ENCODE peak calls at places on chromosome 6, in five cellular contexts. F is ovary, V is body of pancreas, D is NB4, L is HCT116. I is an unnamed sample.
A peak's percentile ranks its signal among the peaks of the same experiment; 100 is the strongest.

GRCh38 chr6:155628315-155628714 is 172.7 kb upstream of the NOX3 start:
- DNase-seq in F (no peak), V (no peak), D (no peak), L (no peak), I (no peak)

GRCh38 chr6:9482030-9482731 is 932.7 kb downstream of the TFAP2A start:
- DNase-seq in F (no peak), V (no peak), D (peak; percentile 19), L (peak; percentile 78), I (peak; percentile 32)

GRCh38 chr6:133568970-133569889 is 319.7 kb upstream of the TCF21 start:
- DNase-seq in F (peak; percentile 49), V (peak; percentile 21), D (peak; percentile 25), L (peak; percentile 87), I (peak; percentile 46)

GRCh38 chr6:41071501-41071922 is 644 bp downstream of the OARD1 start:
- DNase-seq in F (no peak), V (peak; percentile 84), D (no peak), L (no peak), I (no peak)

GRCh38 chr6:134063121-134063965 is 10.9 kb upstream of the SLC2A12 start:
- DNase-seq in F (no peak), V (no peak), D (no peak), L (no peak), I (no peak)

GRCh38 chr6:35191899-35192298 is 21.9 kb upstream of the SCUBE3 start:
- DNase-seq in F (no peak), V (no peak), D (no peak), L (no peak), I (no peak)

GRCh38 chr6:3549314-3549940 is 92.6 kb upstream of the SLC22A23 start:
- DNase-seq in F (no peak), V (no peak), D (no peak), L (no peak), I (no peak)

GRCh38 chr6:165689699-165690098 is 26.7 kb upstream of the PDE10A start:
- DNase-seq in F (no peak), V (no peak), D (no peak), L (no peak), I (no peak)

GRCh38 chr6:37279366-37280134 is 21.6 kb upstream of the TMEM217 start:
- DNase-seq in F (no peak), V (no peak), D (peak; percentile 94), L (no peak), I (no peak)

GRCh38 chr6:137823826-137824501 is 43.1 kb upstream of the TNFAIP3 start:
- DNase-seq in F (peak; percentile 45), V (peak; percentile 35), D (peak; percentile 63), L (no peak), I (no peak)

GRCh38 chr6:5665173-5665572 is 341.6 kb downstream of the NRN1 start:
- DNase-seq in F (no peak), V (no peak), D (no peak), L (no peak), I (no peak)

GRCh38 chr6:138555294-138555988 is 56.1 kb upstream of the NHSL1 start:
- DNase-seq in F (no peak), V (no peak), D (peak; percentile 49), L (no peak), I (no peak)

GRCh38 chr6:129774697-129775447 is 64.9 kb upstream of the ARHGAP18 start:
- DNase-seq in F (peak; percentile 35), V (peak; percentile 74), D (peak; percentile 81), L (peak; percentile 68), I (peak; percentile 39)

GRCh38 chr6:167495506-167496391 is 170.9 kb downstream of the TTLL2 start:
- DNase-seq in F (no peak), V (no peak), D (no peak), L (no peak), I (no peak)

GRCh38 chr6:151070666-151071065 is 169.1 kb upstream of the AKAP12 start:
- DNase-seq in F (no peak), V (no peak), D (no peak), L (no peak), I (no peak)

GRCh38 chr6:16064687-16065086 is 64.2 kb upstream of the MYLIP start:
- DNase-seq in F (no peak), V (no peak), D (no peak), L (no peak), I (no peak)

GRCh38 chr6:30142665-30143064 is 6.7 kb downstream of the TRIM40 start:
- DNase-seq in F (no peak), V (no peak), D (no peak), L (no peak), I (no peak)
- TF ChIP-seq POLR2A in F (no peak), V (no peak), D (no peak), L (no peak), I (no peak)

GRCh38 chr6:7112741-7113313 is 5.1 kb downstream of the RREB1 start:
- DNase-seq in F (no peak), V (peak; percentile 56), D (peak; percentile 64), L (no peak), I (no peak)

GRCh38 chr6:7114744-7115451 is 7.1 kb downstream of the RREB1 start:
- DNase-seq in F (no peak), V (no peak), D (peak; percentile 59), L (no peak), I (no peak)

GRCh38 chr6:7111095-7111690 is 3.4 kb downstream of the RREB1 start:
- DNase-seq in F (no peak), V (no peak), D (no peak), L (no peak), I (no peak)

GRCh38 chr6:7119272-7119801 is 11.6 kb downstream of the RREB1 start:
- DNase-seq in F (no peak), V (no peak), D (no peak), L (no peak), I (no peak)

DNA sequence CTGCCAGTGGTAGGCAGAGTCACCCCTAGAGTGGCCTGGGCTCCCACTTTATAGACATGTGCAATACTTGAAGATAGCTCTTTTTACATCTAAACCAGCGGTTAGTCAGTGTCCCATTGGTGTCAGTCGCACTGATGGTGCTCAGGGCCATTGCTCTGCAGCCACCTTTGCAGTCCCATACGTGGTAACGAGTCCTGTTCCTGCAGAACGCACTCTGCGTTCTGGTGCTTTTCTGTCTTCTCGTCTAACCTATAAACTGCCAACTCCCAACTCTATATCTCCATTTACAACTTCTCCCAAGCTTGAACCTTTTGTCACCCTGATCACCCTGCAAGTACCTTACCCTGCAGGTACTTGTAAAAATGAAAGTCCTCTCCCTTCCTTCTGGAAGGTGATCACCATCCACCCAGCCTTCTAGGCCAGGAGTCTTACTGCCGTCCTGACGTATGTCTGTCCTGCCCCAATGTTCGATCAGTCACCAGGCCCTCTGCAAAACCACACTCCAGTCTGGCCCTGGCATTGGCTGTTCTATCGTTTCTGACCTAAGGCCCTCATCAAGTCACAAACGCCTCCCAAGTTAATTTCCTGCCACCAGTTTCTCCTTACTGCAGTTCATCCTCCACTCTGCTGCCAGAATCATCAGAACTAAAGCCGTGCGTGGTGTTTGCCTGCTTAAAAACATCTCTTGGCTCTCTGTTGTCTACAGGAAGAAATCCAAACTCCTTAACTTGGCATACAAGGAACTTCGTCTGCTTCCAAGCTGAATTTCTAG is 7.9 kb downstream of the RREB1 start:
- DNase-seq in F (no peak), V (no peak), D (no peak), L (no peak), I (no peak)
- TF ChIP-seq POLR2A in F (no peak), V (no peak), D (peak; percentile 17), L (no peak), I (no peak)

GRCh38 chr6:157276134-157276532 is 47.2 kb downstream of the TMEM242 start:
- DNase-seq in F (no peak), V (peak; percentile 53), D (no peak), L (no peak), I (no peak)

GRCh38 chr6:157273756-157274088 is 49.6 kb downstream of the TMEM242 start:
- DNase-seq in F (peak; percentile 47), V (peak; percentile 24), D (peak; percentile 73), L (peak; percentile 31), I (peak; percentile 53)

GRCh38 chr6:157272866-157273755 is 50.2 kb downstream of the TMEM242 start:
- DNase-seq in F (no peak), V (no peak), D (peak; percentile 52), L (no peak), I (no peak)

GRCh38 chr6:157274116-157274470 is 49.2 kb downstream of the TMEM242 start:
- DNase-seq in F (no peak), V (no peak), D (no peak), L (no peak), I (no peak)

DNA sequence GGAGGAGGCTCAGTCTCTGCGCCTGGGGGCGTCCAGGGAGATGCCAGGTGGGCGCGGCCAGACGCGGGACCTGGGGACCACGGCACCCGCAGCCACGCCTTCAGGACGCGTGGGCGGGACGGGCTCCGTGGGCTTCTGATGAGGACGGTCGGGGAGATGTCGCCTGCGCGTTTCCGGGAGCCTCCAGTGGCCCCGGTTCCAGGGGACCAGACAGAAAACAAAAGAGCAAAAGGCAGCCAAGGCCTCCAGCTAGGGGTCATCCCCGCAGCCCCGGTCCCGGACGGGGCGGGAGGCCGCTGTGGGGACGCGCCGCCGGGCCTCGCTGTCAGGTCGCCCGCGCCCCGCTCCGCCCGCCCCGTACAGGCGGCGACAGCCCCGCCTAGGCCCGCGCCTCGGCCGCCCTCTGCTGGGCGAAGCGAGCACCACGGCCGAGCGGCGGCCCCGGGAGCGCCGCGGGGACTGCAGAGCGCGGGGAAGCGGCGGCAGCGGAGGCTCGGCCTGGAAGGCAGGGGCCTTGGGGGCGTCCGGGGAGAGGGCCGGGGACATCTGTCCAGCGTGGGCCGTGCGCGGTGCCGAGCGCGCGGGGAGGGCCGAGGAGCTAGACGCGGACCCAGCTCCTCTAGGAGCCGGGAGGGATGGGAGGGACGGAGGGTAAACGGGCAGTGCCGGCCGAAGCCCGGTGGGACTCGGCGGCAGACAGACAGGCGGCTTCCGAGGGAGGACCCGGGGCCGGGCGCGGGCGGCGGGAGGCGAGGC is 48.7 kb downstream of the TMEM242 start:
- DNase-seq in F (peak; percentile 64), V (peak; percentile 80), D (peak; percentile 87), L (peak; percentile 31), I (peak; percentile 77)
- TF ChIP-seq POLR2A in F (no peak), V (peak; percentile 36), D (no peak), L (no peak), I (peak; percentile 55)

GRCh38 chr6:108850669-108851467 is 2.6 kb downstream of the ARMC2 start:
- DNase-seq in F (peak; percentile 32), V (peak; percentile 63), D (no peak), L (no peak), I (no peak)

GRCh38 chr6:108844632-108845031 is 3.6 kb upstream of the ARMC2 start:
- DNase-seq in F (no peak), V (no peak), D (no peak), L (no peak), I (no peak)

GRCh38 chr6:108847738-108848115 is 495 bp upstream of the ARMC2 start:
- DNase-seq in F (no peak), V (no peak), D (no peak), L (no peak), I (no peak)

GRCh38 chr6:108846628-108847027 is 1.6 kb upstream of the ARMC2 start:
- DNase-seq in F (no peak), V (no peak), D (peak; percentile 37), L (no peak), I (no peak)

DNA sequence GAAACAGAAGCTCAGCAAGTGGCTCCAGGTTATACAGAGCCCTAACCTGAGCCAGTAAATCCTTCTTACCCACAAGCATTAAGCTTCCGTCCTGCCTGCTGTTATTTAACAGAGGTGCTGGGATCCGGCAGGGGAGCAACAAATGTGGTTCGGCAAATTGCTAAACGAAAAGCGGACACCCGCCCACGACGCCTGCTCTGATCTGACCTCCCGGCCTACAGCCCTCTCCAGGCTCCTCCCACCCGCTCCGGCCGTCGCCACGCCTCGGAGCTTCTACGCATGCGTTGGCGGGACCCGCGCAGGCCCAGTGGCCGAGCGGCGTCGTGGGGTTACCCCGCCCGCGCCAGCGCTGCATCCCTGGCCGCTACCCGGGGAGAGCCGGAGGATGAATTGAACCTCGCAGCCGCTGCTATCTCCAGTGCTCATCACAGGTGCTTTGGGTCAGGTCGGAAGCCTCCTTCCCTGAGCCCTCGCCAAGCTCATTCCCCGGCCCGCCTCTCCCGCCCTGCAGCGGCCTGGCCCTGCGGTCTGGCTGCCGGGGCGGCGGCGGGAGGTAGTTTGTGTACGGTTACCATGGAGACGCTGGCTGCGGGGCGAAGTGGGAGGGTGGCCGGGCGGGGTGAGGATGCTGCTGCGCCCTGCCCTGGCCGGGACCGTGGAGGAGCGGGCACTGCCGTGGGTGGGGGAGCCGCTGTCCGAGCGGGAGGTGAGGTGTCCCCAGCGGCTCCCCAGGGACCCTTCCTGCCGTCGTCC is at the start of gene ARMC2:
- DNase-seq in F (peak; percentile 90), V (peak; percentile 92), D (peak; percentile 95), L (peak; percentile 78), I (peak; percentile 83)
- TF ChIP-seq POLR2A in F (peak; percentile 51), V (peak; percentile 78), D (peak; percentile 89), L (peak; percentile 83), I (peak; percentile 68)

I was measured in H54.